ENCODE peak calls at places on chromosomes 12 and 14, in five cellular contexts. T is CD8-positive, alpha-beta memory T cell; V is PC-9; D is A549; M is stomach. L is an unnamed sample. For H3K4me1, the result is how much of the 10 kb centered on the place peaks cover.

GRCh38 chr12:28035483-28035882 is 63.0 kb upstream of the PTHLH start:
- DNase-seq in T (no peak), M (no peak), V (peak), D (no peak), L (no peak)

GRCh38 chr12:131194166-131194565 is 240.5 kb downstream of the ADGRD1 start:
- DNase-seq in D (peak), T (no peak), M (no peak), V (no peak), L (no peak)

GRCh38 chr14:103883263-103883523 is 35.8 kb upstream of the PPP1R13B start:
- DNase-seq in V (no peak), D (no peak), T (no peak), M (no peak), L (no peak)

GRCh38 chr14:65134651-65135579 is 32.6 kb upstream of the MAX start:
- DNase-seq in T (no peak), M (no peak), D (no peak), V (no peak), L (no peak)

GRCh38 chr14:99077076-99077843 is 194.7 kb downstream of the BCL11B start:
- DNase-seq in T (no peak), M (no peak), V (no peak), D (no peak), L (no peak)

GRCh38 chr12:113462117-113462774 is 9.4 kb downstream of the LHX5 start:
- DNase-seq in D (peak), V (no peak), M (peak), T (peak), L (peak)

GRCh38 chr12:58583541-58583940 is 336.8 kb downstream of the LRIG3 start:
- DNase-seq in T (no peak), M (no peak), V (no peak), D (no peak), L (no peak)

GRCh38 chr14:24816011-24816928 is 182.3 kb upstream of the GZMB start:
- DNase-seq in D (no peak), T (no peak), V (no peak), M (peak), L (no peak)

GRCh38 chr14:83483063-83483462 is 1949.4 kb upstream of the SEL1L start:
- DNase-seq in D (no peak), M (no peak), T (no peak), V (no peak), L (no peak)

GRCh38 chr12:124952801-124953200 is 36.1 kb downstream of the DHX37 start:
- DNase-seq in M (no peak), T (no peak), D (no peak), V (peak), L (no peak)

GRCh38 chr12:86945685-86946196 is 689.5 kb upstream of the MGAT4C start:
- DNase-seq in V (no peak), D (no peak), M (no peak), T (no peak), L (no peak)

GRCh38 chr14:30621954-30622830 is at the start of gene SCFD1:
- DNase-seq in M (peak), D (peak), T (peak), V (peak), L (peak)

GRCh38 chr12:26400627-26401026 is 205.3 kb downstream of the SSPN start:
- DNase-seq in T (no peak), V (no peak), M (no peak), D (no peak), L (no peak)

GRCh38 chr14:61704554-61704953 is 9.2 kb downstream of the HIF1A start:
- DNase-seq in T (no peak), M (no peak), D (no peak), V (no peak), L (no peak)

GRCh38 chr12:45017916-45018315 is 33.0 kb downstream of the DBX2 start:
- DNase-seq in T (no peak), M (no peak), V (no peak), D (no peak), L (no peak)

GRCh38 chr12:23083267-23083666 is 458.3 kb downstream of the ETNK1 start:
- DNase-seq in D (no peak), M (no peak), V (no peak), T (no peak), L (no peak)

GRCh38 chr14:95533822-95534221 is 1.0 kb upstream of the GLRX5 start:
- DNase-seq in T (no peak), M (no peak), V (no peak), D (no peak), L (no peak)

GRCh38 chr12:47812797-47813490 is 6.8 kb downstream of the HDAC7 start:
- DNase-seq in V (peak), D (peak), T (peak), M (peak), L (peak)

GRCh38 chr12:1262008-1262407 is 271.0 kb downstream of the ERC1 start:
- DNase-seq in V (no peak), D (no peak), T (no peak), M (no peak), L (no peak)

GRCh38 chr14:90536092-90536491 is 139.3 kb downstream of the CALM1 start:
- DNase-seq in M (no peak), V (no peak), T (no peak), D (no peak), L (no peak)

GRCh38 chr14:104821971-104822608 is 21.2 kb downstream of the ZBTB42 start:
- DNase-seq in D (no peak), M (peak), T (no peak), V (peak), L (no peak)

GRCh38 chr12:70178038-70178437 is 65.2 kb upstream of the CNOT2 start:
- DNase-seq in D (no peak), V (no peak), T (no peak), M (no peak), L (no peak)

GRCh38 chr14:96039633-96040311 is 610 bp downstream of the C14orf132 start:
- DNase-seq in T (no peak), M (no peak), V (no peak), D (peak), L (no peak)

GRCh38 chr14:72549848-72550247 is 344.1 kb downstream of the DPF3 start:
- DNase-seq in T (no peak), V (no peak), D (no peak), M (no peak), L (no peak)

GRCh38 chr14:96739511-96739910 is 57.7 kb upstream of the VRK1 start:
- DNase-seq in T (no peak), V (no peak), D (no peak), M (no peak), L (no peak)

GRCh38 chr12:46964496-46965098 is 114.8 kb upstream of the PCED1B start:
- DNase-seq in T (no peak), M (no peak), D (no peak), V (peak), L (no peak)

GRCh38 chr12:95838125-95838524 is 20.6 kb upstream of the SNRPF start:
- DNase-seq in T (no peak), D (no peak), M (peak), V (no peak), L (peak)

DNA sequence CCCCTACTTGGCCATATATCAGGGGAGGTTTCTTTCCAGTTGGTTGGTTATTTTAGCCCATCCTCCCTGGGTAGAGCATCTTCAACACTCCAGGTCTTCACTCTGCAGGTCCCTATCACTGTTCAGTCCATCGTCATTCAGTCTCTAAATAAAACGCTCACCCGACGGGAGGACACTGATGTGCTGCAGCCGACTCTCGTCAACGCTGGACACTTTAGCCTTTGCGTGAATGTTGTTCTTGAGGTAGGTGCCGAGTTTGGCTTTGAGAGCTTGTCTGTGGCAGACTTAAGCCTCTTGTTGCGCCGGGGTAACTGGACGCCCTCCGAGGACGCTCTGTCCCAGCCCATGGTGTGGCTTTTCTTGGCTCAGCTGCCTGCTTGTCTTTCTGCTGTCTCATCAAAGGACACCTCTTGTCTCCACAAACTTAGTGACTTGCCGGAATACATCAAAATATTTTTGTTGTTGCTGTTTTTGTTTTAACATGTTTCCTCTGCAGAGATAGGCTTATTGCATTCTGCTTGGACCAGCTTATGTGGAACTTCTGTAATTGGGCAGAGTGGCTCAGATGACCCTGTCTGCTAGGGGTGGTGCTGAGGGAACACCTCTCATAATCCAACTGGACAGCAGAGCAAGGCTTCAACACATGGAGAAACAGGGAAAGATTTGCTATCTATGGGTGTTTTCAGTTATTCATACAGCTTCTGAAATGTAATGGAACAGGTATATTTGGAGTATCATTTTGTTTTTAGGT is 26.5 kb downstream of the TCTN1 start:
- DNase-seq in T (no peak), V (no peak), D (no peak), M (no peak), L (no peak)
- H3K4me3 ChIP-seq in T (no peak), V (no peak), D (no peak), M (no peak), L (no peak)

GRCh38 chr12:121805171-121805687 is 1.4 kb downstream of the SETD1B start:
- DNase-seq in D (no peak), T (no peak), M (no peak), V (no peak), L (no peak)
- H3K27ac ChIP-seq in D (peak), T (peak), M (peak), V (peak), L (peak)

GRCh38 chr12:24489939-24490338 is 459.0 kb downstream of the BCAT1 start:
- DNase-seq in V (no peak), T (no peak), D (no peak), M (no peak), L (no peak)
- H3K4me1 ChIP-seq in V (under half), T (under half), D (under half), M (under half), L (under half)

DNA sequence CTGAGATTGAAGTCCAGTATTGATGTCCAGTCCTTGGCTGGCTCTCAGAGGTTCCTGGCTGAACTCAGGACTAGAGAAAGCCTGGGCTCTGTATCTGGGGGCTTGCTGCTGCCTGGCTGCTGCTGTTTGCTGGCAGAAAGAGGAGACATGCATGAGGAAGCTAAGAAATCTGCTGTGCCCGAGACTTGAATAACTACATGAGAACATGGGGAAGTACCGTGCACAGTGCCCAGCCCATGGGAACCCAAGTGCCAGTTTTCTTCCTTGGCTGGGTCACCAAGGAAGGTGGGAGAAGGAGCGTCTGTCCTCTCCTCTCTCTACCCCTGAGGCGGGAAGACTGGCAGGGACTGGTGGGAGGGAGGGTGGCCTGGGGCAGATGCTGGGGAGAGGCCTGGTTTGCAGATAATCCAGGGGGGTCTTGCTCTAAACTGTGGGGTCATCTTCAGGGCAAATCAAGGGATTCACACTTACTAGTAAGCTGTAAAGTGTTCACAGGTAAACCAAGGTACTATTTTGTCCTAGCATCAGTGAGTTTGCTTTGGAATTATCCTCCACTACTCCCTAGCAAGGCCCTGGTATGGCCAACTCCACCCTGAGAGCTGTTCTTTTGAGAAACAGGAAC is 13.8 kb upstream of the ZFP36L1 start:
- DNase-seq in T (no peak), V (no peak), D (no peak), M (peak), L (no peak)
- H3K4me3 ChIP-seq in T (no peak), V (no peak), D (no peak), M (no peak), L (no peak)